ENCODE peak calls at places on chromosome 11, in eight cellular contexts. One of them, this sample, is unnamed.
A peak's percentile ranks its signal among the peaks of the same experiment; 100 is the strongest.

GRCh38 chr11:120281161-120281795 is 41.3 kb downstream of the POU2F3 start:
- DNase-seq in mucosa of descending colon: no peak
- DNase-seq in Peyer's patch: no peak
- DNase-seq in SK-N-SH: no peak
- DNase-seq in PC-9: no peak
- DNase-seq in heart left ventricle: no peak
- DNase-seq in heart right ventricle: peak; percentile 23
- DNase-seq in Panc1: no peak
- DNase-seq in this sample: no peak

GRCh38 chr11:66834539-66834845 is 8.7 kb upstream of the RCE1 start:
- DNase-seq in mucosa of descending colon: no peak
- DNase-seq in Panc1: no peak
- DNase-seq in PC-9: no peak
- DNase-seq in SK-N-SH: no peak
- DNase-seq in heart right ventricle: no peak
- DNase-seq in Peyer's patch: no peak
- DNase-seq in heart left ventricle: no peak
- DNase-seq in this sample: no peak

GRCh38 chr11:11977206-11977938 is 31.1 kb downstream of the DKK3 start:
- DNase-seq in mucosa of descending colon: peak; percentile 21
- DNase-seq in Peyer's patch: no peak
- DNase-seq in heart left ventricle: peak; percentile 80
- DNase-seq in Panc1: peak; percentile 75
- DNase-seq in heart right ventricle: peak; percentile 71
- DNase-seq in PC-9: peak; percentile 43
- DNase-seq in SK-N-SH: no peak
- DNase-seq in this sample: no peak

GRCh38 chr11:42145311-42145710 is 685.9 kb upstream of the LRRC4C start:
- DNase-seq in heart left ventricle: no peak
- DNase-seq in heart right ventricle: no peak
- DNase-seq in Peyer's patch: no peak
- DNase-seq in SK-N-SH: no peak
- DNase-seq in PC-9: no peak
- DNase-seq in Panc1: no peak
- DNase-seq in mucosa of descending colon: no peak
- DNase-seq in this sample: no peak

GRCh38 chr11:119774180-119774763 is 45.3 kb upstream of the NECTIN1 start:
- DNase-seq in SK-N-SH: no peak
- DNase-seq in PC-9: no peak
- DNase-seq in heart left ventricle: no peak
- DNase-seq in mucosa of descending colon: peak; percentile 59
- DNase-seq in heart right ventricle: no peak
- DNase-seq in Panc1: no peak
- DNase-seq in Peyer's patch: no peak
- DNase-seq in this sample: no peak

GRCh38 chr11:10770626-10771254 is 19.7 kb downstream of the CTR9 start:
- DNase-seq in Panc1: peak; percentile 51
- DNase-seq in PC-9: no peak
- DNase-seq in heart right ventricle: peak; percentile 47
- DNase-seq in heart left ventricle: no peak
- DNase-seq in SK-N-SH: peak; percentile 49
- DNase-seq in mucosa of descending colon: peak; percentile 71
- DNase-seq in Peyer's patch: peak; percentile 66
- DNase-seq in this sample: peak; percentile 65

GRCh38 chr11:103055174-103055890 is 36.6 kb downstream of the DCUN1D5 start:
- DNase-seq in heart left ventricle: no peak
- DNase-seq in Peyer's patch: no peak
- DNase-seq in PC-9: no peak
- DNase-seq in mucosa of descending colon: peak; percentile 14
- DNase-seq in Panc1: peak; percentile 7
- DNase-seq in heart right ventricle: no peak
- DNase-seq in SK-N-SH: peak; percentile 12
- DNase-seq in this sample: no peak

GRCh38 chr11:44849922-44850321 is 100.8 kb downstream of the TP53I11 start:
- DNase-seq in SK-N-SH: no peak
- DNase-seq in mucosa of descending colon: no peak
- DNase-seq in heart right ventricle: no peak
- DNase-seq in Panc1: no peak
- DNase-seq in heart left ventricle: no peak
- DNase-seq in Peyer's patch: no peak
- DNase-seq in PC-9: no peak
- DNase-seq in this sample: no peak

GRCh38 chr11:95524328-95525036 is 265.1 kb downstream of the FAM76B start:
- DNase-seq in heart right ventricle: no peak
- DNase-seq in heart left ventricle: no peak
- DNase-seq in Peyer's patch: no peak
- DNase-seq in mucosa of descending colon: no peak
- DNase-seq in Panc1: no peak
- DNase-seq in PC-9: no peak
- DNase-seq in SK-N-SH: peak; percentile 55
- DNase-seq in this sample: peak; percentile 81

GRCh38 chr11:73159981-73160777 is 18.1 kb upstream of the FCHSD2 start:
- DNase-seq in heart left ventricle: no peak
- DNase-seq in Panc1: no peak
- DNase-seq in mucosa of descending colon: no peak
- DNase-seq in SK-N-SH: no peak
- DNase-seq in PC-9: no peak
- DNase-seq in Peyer's patch: peak; percentile 33
- DNase-seq in heart right ventricle: no peak
- DNase-seq in this sample: no peak

GRCh38 chr11:73192272-73192671 is 25.8 kb upstream of the P2RY2 start:
- DNase-seq in mucosa of descending colon: no peak
- DNase-seq in SK-N-SH: no peak
- DNase-seq in heart right ventricle: no peak
- DNase-seq in Peyer's patch: peak; percentile 76
- DNase-seq in Panc1: no peak
- DNase-seq in PC-9: peak; percentile 99
- DNase-seq in heart left ventricle: no peak
- DNase-seq in this sample: no peak

GRCh38 chr11:132962026-132962425 is 570.3 kb downstream of the OPCML start:
- DNase-seq in PC-9: no peak
- DNase-seq in Panc1: no peak
- DNase-seq in mucosa of descending colon: no peak
- DNase-seq in heart left ventricle: no peak
- DNase-seq in heart right ventricle: no peak
- DNase-seq in Peyer's patch: no peak
- DNase-seq in SK-N-SH: peak; percentile 44
- DNase-seq in this sample: no peak

GRCh38 chr11:99268895-99269294 is 248.1 kb downstream of the CNTN5 start:
- DNase-seq in SK-N-SH: no peak
- DNase-seq in heart left ventricle: no peak
- DNase-seq in heart right ventricle: no peak
- DNase-seq in Peyer's patch: no peak
- DNase-seq in Panc1: no peak
- DNase-seq in mucosa of descending colon: peak; percentile 1
- DNase-seq in PC-9: no peak
- DNase-seq in this sample: no peak
- H3K9me3 ChIP-seq in SK-N-SH: no peaks in the 10 kb centered on the region
- H3K9me3 ChIP-seq in heart left ventricle: no peaks in the 10 kb centered on the region
- H3K9me3 ChIP-seq in heart right ventricle: no peaks in the 10 kb centered on the region
- H3K9me3 ChIP-seq in Peyer's patch: no peaks in the 10 kb centered on the region
- H3K9me3 ChIP-seq in Panc1: no peaks in the 10 kb centered on the region
- H3K9me3 ChIP-seq in mucosa of descending colon: no peaks in the 10 kb centered on the region
- H3K9me3 ChIP-seq in PC-9: no peaks in the 10 kb centered on the region
- H3K9me3 ChIP-seq in this sample: no peaks in the 10 kb centered on the region

GRCh38 chr11:14409891-14410290 is 50.9 kb upstream of the RRAS2 start:
- DNase-seq in SK-N-SH: no peak
- DNase-seq in heart right ventricle: no peak
- DNase-seq in PC-9: peak; percentile 53
- DNase-seq in Peyer's patch: no peak
- DNase-seq in heart left ventricle: no peak
- DNase-seq in Panc1: no peak
- DNase-seq in mucosa of descending colon: no peak
- DNase-seq in this sample: no peak

GRCh38 chr11:14417186-14417585 is 58.2 kb upstream of the RRAS2 start:
- DNase-seq in SK-N-SH: no peak
- DNase-seq in Panc1: no peak
- DNase-seq in heart left ventricle: no peak
- DNase-seq in mucosa of descending colon: no peak
- DNase-seq in heart right ventricle: no peak
- DNase-seq in Peyer's patch: no peak
- DNase-seq in PC-9: no peak
- DNase-seq in this sample: no peak

GRCh38 chr11:14414470-14415461 is 55.8 kb upstream of the RRAS2 start:
- DNase-seq in heart right ventricle: no peak
- DNase-seq in mucosa of descending colon: peak; percentile 7
- DNase-seq in heart left ventricle: no peak
- DNase-seq in Peyer's patch: no peak
- DNase-seq in SK-N-SH: no peak
- DNase-seq in PC-9: peak; percentile 69
- DNase-seq in Panc1: no peak
- DNase-seq in this sample: no peak

GRCh38 chr11:14411818-14412217 is 52.8 kb upstream of the RRAS2 start:
- DNase-seq in PC-9: peak; percentile 84
- DNase-seq in SK-N-SH: no peak
- DNase-seq in heart left ventricle: no peak
- DNase-seq in heart right ventricle: no peak
- DNase-seq in Panc1: no peak
- DNase-seq in mucosa of descending colon: no peak
- DNase-seq in Peyer's patch: no peak
- DNase-seq in this sample: peak; percentile 29

DNA sequence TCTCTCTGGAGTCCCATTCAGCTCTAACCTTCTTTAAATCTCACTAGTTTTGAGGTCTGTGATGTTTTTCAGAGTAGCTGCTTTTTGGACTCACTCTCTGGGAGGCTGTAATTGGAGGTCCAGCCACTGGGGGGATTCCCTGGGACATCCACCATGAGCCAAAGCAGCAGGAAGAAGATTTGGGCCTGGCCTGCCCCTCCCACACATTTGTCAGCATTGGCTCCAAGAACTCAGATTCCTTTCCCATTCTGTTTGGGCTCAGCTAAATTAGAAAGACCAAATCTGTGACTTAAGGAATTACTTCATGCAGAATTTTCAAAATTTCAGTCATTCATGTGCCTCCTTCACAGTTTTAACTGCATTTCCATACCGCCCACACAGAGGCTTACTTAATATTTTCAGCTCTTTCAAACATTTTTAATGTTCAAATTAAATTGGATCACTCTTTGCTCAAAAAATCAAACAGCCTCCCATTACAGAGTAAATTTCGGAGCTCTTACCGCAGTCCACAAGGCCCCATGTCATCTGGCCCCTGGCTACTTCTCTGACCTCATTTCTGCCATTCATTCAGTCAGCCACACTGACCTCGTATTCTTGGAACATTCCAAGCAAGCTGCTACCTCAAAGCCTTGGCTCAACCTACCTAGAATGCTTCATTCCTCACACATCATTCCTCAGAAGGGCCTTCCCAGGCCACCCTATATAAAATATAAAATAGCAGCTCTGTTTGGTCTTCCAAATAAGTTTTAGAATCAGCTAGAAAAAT is 54.5 kb upstream of the RRAS2 start:
- DNase-seq in PC-9: no peak
- DNase-seq in Peyer's patch: no peak
- DNase-seq in heart right ventricle: no peak
- DNase-seq in heart left ventricle: no peak
- DNase-seq in Panc1: no peak
- DNase-seq in mucosa of descending colon: no peak
- DNase-seq in SK-N-SH: no peak
- DNase-seq in this sample: no peak
- TF ChIP-seq CTCF in PC-9: no peak
- TF ChIP-seq CTCF in Peyer's patch: no peak
- TF ChIP-seq CTCF in heart right ventricle: peak; percentile 39
- TF ChIP-seq CTCF in heart left ventricle: peak; percentile 8
- TF ChIP-seq CTCF in Panc1: no peak
- TF ChIP-seq CTCF in mucosa of descending colon: no peak
- TF ChIP-seq CTCF in SK-N-SH: peak; percentile 43
- TF ChIP-seq CTCF in this sample: peak; percentile 20

GRCh38 chr11:46010100-46010499 is 87.6 kb downstream of the LARGE2 start:
- DNase-seq in mucosa of descending colon: no peak
- DNase-seq in PC-9: no peak
- DNase-seq in heart left ventricle: no peak
- DNase-seq in SK-N-SH: no peak
- DNase-seq in Panc1: no peak
- DNase-seq in heart right ventricle: no peak
- DNase-seq in Peyer's patch: no peak
- DNase-seq in this sample: no peak

GRCh38 chr11:46006418-46007070 is 84.1 kb downstream of the LARGE2 start:
- DNase-seq in heart right ventricle: no peak
- DNase-seq in Peyer's patch: peak; percentile 53
- DNase-seq in PC-9: peak; percentile 67
- DNase-seq in Panc1: peak; percentile 59
- DNase-seq in mucosa of descending colon: peak; percentile 77
- DNase-seq in SK-N-SH: peak; percentile 65
- DNase-seq in heart left ventricle: no peak
- DNase-seq in this sample: peak; percentile 28

GRCh38 chr11:46012185-46012584 is 89.7 kb downstream of the LARGE2 start:
- DNase-seq in SK-N-SH: no peak
- DNase-seq in Panc1: no peak
- DNase-seq in mucosa of descending colon: no peak
- DNase-seq in PC-9: no peak
- DNase-seq in heart right ventricle: no peak
- DNase-seq in heart left ventricle: no peak
- DNase-seq in Peyer's patch: no peak
- DNase-seq in this sample: no peak

GRCh38 chr11:46003647-46004046 is 81.2 kb downstream of the LARGE2 start:
- DNase-seq in heart left ventricle: no peak
- DNase-seq in SK-N-SH: no peak
- DNase-seq in Peyer's patch: no peak
- DNase-seq in heart right ventricle: no peak
- DNase-seq in PC-9: no peak
- DNase-seq in Panc1: no peak
- DNase-seq in mucosa of descending colon: no peak
- DNase-seq in this sample: no peak

DNA sequence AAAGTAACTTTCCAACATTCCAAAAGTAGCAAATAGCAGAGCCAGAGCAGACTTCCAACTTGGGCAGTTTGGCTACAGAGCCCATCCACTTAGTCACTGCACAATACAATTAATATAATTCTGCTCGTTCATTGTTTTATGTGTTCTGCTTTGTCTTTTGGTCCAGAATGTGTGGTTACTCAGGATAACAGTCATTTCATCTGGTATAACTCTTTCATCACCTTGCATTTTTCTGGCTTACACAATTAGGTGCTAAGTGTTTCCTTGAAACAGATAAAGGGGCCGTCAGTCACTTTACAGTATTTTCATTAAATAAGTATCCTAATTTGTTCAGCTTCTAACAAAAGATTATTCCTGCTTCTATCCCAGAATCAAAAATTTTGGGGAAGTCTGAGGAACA is 87.2 kb downstream of the LARGE2 start:
- DNase-seq in PC-9: no peak
- DNase-seq in heart right ventricle: no peak
- DNase-seq in mucosa of descending colon: no peak
- DNase-seq in Peyer's patch: no peak
- DNase-seq in SK-N-SH: no peak
- DNase-seq in Panc1: no peak
- DNase-seq in heart left ventricle: no peak
- DNase-seq in this sample: no peak
- H3K36me3 ChIP-seq in PC-9: no peaks in the 10 kb centered on the region
- H3K36me3 ChIP-seq in heart right ventricle: no peaks in the 10 kb centered on the region
- H3K36me3 ChIP-seq in mucosa of descending colon: no peaks in the 10 kb centered on the region
- H3K36me3 ChIP-seq in Peyer's patch: no peaks in the 10 kb centered on the region
- H3K36me3 ChIP-seq in SK-N-SH: no peaks in the 10 kb centered on the region
- H3K36me3 ChIP-seq in Panc1: no peaks in the 10 kb centered on the region
- H3K36me3 ChIP-seq in heart left ventricle: no peaks in the 10 kb centered on the region
- H3K36me3 ChIP-seq in this sample: no peaks in the 10 kb centered on the region

DNA sequence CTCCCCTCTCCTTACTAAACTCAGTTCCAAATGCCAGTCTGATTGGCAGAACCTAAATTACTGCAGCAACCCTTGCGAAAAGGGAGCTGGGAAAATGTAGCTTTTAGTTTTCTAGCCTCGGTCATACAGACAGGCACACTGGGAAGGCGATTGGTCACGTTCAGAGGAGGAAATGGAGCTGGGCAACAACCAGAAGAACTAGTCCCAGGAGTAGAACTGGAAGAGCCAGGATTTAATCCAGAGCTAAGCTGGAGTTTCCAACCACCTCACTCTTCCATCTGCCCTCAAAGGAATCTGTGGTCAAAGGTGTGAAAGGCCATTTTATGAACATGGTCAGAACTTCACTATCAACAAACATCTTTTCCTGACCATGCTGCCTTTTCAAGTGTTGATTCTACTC is 155.7 kb upstream of the ARHGAP20 start:
- DNase-seq in PC-9: no peak
- DNase-seq in mucosa of descending colon: no peak
- DNase-seq in SK-N-SH: no peak
- DNase-seq in heart left ventricle: no peak
- DNase-seq in Peyer's patch: no peak
- DNase-seq in Panc1: no peak
- DNase-seq in heart right ventricle: no peak
- DNase-seq in this sample: no peak
- H3K9me3 ChIP-seq in PC-9: no peaks in the 10 kb centered on the region
- H3K9me3 ChIP-seq in mucosa of descending colon: no peaks in the 10 kb centered on the region
- H3K9me3 ChIP-seq in SK-N-SH: no peaks in the 10 kb centered on the region
- H3K9me3 ChIP-seq in heart left ventricle: no peaks in the 10 kb centered on the region
- H3K9me3 ChIP-seq in Peyer's patch: no peaks in the 10 kb centered on the region
- H3K9me3 ChIP-seq in Panc1: no peaks in the 10 kb centered on the region
- H3K9me3 ChIP-seq in heart right ventricle: no peaks in the 10 kb centered on the region
- H3K9me3 ChIP-seq in this sample: no peaks in the 10 kb centered on the region

This sample was measured in BE2C.